ENCODE peak calls at places on chromosome 14, in eight cellular contexts. One of them, this sample, is unnamed.

GRCh38 chr14:95495538-95496025 is 20.9 kb downstream of the SYNE3 start:
- DNase-seq in GDM1: peak; percentile 68
- DNase-seq in tibial nerve: no peak
- DNase-seq in activated T-helper 2 cell treated with anti-CD3 and anti-CD28 coated beads, Interferon-gamma antibody, Interleukin-2, Interleukin-4, amounts not matched to agents 10 μg/mL and 5 μg/mL and 100 μg/mL, durations not matched to agents 14 hours and 24 hours and 36 hours: no peak
- DNase-seq in skeletal muscle cell: no peak
- DNase-seq in iPS-NIHi11: no peak
- DNase-seq in NCI-H748 treated with DMSO at 0.1 percent for 48 hours: no peak
- DNase-seq in CD4-positive, CD25-positive, alpha-beta regulatory T cell: no peak
- DNase-seq in this sample: no peak

GRCh38 chr14:64825006-64825405 is 54.7 kb downstream of the SPTB start:
- DNase-seq in GDM1: no peak
- DNase-seq in tibial nerve: no peak
- DNase-seq in activated T-helper 2 cell treated with anti-CD3 and anti-CD28 coated beads, Interferon-gamma antibody, Interleukin-2, Interleukin-4, amounts not matched to agents 10 μg/mL and 5 μg/mL and 100 μg/mL, durations not matched to agents 14 hours and 24 hours and 36 hours: no peak
- DNase-seq in skeletal muscle cell: no peak
- DNase-seq in iPS-NIHi11: no peak
- DNase-seq in NCI-H748 treated with DMSO at 0.1 percent for 48 hours: no peak
- DNase-seq in CD4-positive, CD25-positive, alpha-beta regulatory T cell: no peak
- DNase-seq in this sample: no peak

GRCh38 chr14:74562515-74563232 is 49.4 kb downstream of the LTBP2 start:
- DNase-seq in GDM1: no peak
- DNase-seq in tibial nerve: no peak
- DNase-seq in activated T-helper 2 cell treated with anti-CD3 and anti-CD28 coated beads, Interferon-gamma antibody, Interleukin-2, Interleukin-4, amounts not matched to agents 10 μg/mL and 5 μg/mL and 100 μg/mL, durations not matched to agents 14 hours and 24 hours and 36 hours: no peak
- DNase-seq in skeletal muscle cell: no peak
- DNase-seq in iPS-NIHi11: peak; percentile 55
- DNase-seq in NCI-H748 treated with DMSO at 0.1 percent for 48 hours: no peak
- DNase-seq in CD4-positive, CD25-positive, alpha-beta regulatory T cell: no peak
- DNase-seq in this sample: peak; percentile 61

GRCh38 chr14:76966535-76966934 is 62.0 kb downstream of the IRF2BPL start:
- DNase-seq in GDM1: no peak
- DNase-seq in tibial nerve: no peak
- DNase-seq in activated T-helper 2 cell treated with anti-CD3 and anti-CD28 coated beads, Interferon-gamma antibody, Interleukin-2, Interleukin-4, amounts not matched to agents 10 μg/mL and 5 μg/mL and 100 μg/mL, durations not matched to agents 14 hours and 24 hours and 36 hours: no peak
- DNase-seq in skeletal muscle cell: no peak
- DNase-seq in iPS-NIHi11: no peak
- DNase-seq in NCI-H748 treated with DMSO at 0.1 percent for 48 hours: no peak
- DNase-seq in CD4-positive, CD25-positive, alpha-beta regulatory T cell: no peak
- DNase-seq in this sample: no peak

GRCh38 chr14:37721976-37722659 is 126.7 kb downstream of the TTC6 start:
- DNase-seq in GDM1: no peak
- DNase-seq in tibial nerve: no peak
- DNase-seq in activated T-helper 2 cell treated with anti-CD3 and anti-CD28 coated beads, Interferon-gamma antibody, Interleukin-2, Interleukin-4, amounts not matched to agents 10 μg/mL and 5 μg/mL and 100 μg/mL, durations not matched to agents 14 hours and 24 hours and 36 hours: no peak
- DNase-seq in skeletal muscle cell: no peak
- DNase-seq in iPS-NIHi11: no peak
- DNase-seq in NCI-H748 treated with DMSO at 0.1 percent for 48 hours: no peak
- DNase-seq in CD4-positive, CD25-positive, alpha-beta regulatory T cell: no peak
- DNase-seq in this sample: no peak

GRCh38 chr14:24911324-24912095 is 138.4 kb downstream of the STXBP6 start:
- DNase-seq in GDM1: no peak
- DNase-seq in tibial nerve: peak; percentile 61
- DNase-seq in activated T-helper 2 cell treated with anti-CD3 and anti-CD28 coated beads, Interferon-gamma antibody, Interleukin-2, Interleukin-4, amounts not matched to agents 10 μg/mL and 5 μg/mL and 100 μg/mL, durations not matched to agents 14 hours and 24 hours and 36 hours: no peak
- DNase-seq in skeletal muscle cell: peak; percentile 80
- DNase-seq in iPS-NIHi11: no peak
- DNase-seq in NCI-H748 treated with DMSO at 0.1 percent for 48 hours: no peak
- DNase-seq in CD4-positive, CD25-positive, alpha-beta regulatory T cell: no peak
- DNase-seq in this sample: no peak

GRCh38 chr14:29039171-29039570 is 272.6 kb downstream of the FOXG1 start:
- DNase-seq in GDM1: no peak
- DNase-seq in tibial nerve: no peak
- DNase-seq in activated T-helper 2 cell treated with anti-CD3 and anti-CD28 coated beads, Interferon-gamma antibody, Interleukin-2, Interleukin-4, amounts not matched to agents 10 μg/mL and 5 μg/mL and 100 μg/mL, durations not matched to agents 14 hours and 24 hours and 36 hours: no peak
- DNase-seq in skeletal muscle cell: no peak
- DNase-seq in iPS-NIHi11: no peak
- DNase-seq in NCI-H748 treated with DMSO at 0.1 percent for 48 hours: no peak
- DNase-seq in CD4-positive, CD25-positive, alpha-beta regulatory T cell: no peak
- DNase-seq in this sample: no peak

GRCh38 chr14:74501135-74501614 is 7.6 kb downstream of the ISCA2 start:
- DNase-seq in GDM1: no peak
- DNase-seq in tibial nerve: peak; percentile 75
- DNase-seq in activated T-helper 2 cell treated with anti-CD3 and anti-CD28 coated beads, Interferon-gamma antibody, Interleukin-2, Interleukin-4, amounts not matched to agents 10 μg/mL and 5 μg/mL and 100 μg/mL, durations not matched to agents 14 hours and 24 hours and 36 hours: no peak
- DNase-seq in skeletal muscle cell: peak; percentile 49
- DNase-seq in iPS-NIHi11: peak; percentile 66
- DNase-seq in NCI-H748 treated with DMSO at 0.1 percent for 48 hours: peak; percentile 18
- DNase-seq in CD4-positive, CD25-positive, alpha-beta regulatory T cell: no peak
- DNase-seq in this sample: peak; percentile 88

GRCh38 chr14:61471297-61471980 is 150.1 kb downstream of the PRKCH start:
- DNase-seq in GDM1: no peak
- DNase-seq in tibial nerve: no peak
- DNase-seq in activated T-helper 2 cell treated with anti-CD3 and anti-CD28 coated beads, Interferon-gamma antibody, Interleukin-2, Interleukin-4, amounts not matched to agents 10 μg/mL and 5 μg/mL and 100 μg/mL, durations not matched to agents 14 hours and 24 hours and 36 hours: no peak
- DNase-seq in skeletal muscle cell: no peak
- DNase-seq in iPS-NIHi11: no peak
- DNase-seq in NCI-H748 treated with DMSO at 0.1 percent for 48 hours: no peak
- DNase-seq in CD4-positive, CD25-positive, alpha-beta regulatory T cell: no peak
- DNase-seq in this sample: no peak

GRCh38 chr14:33040548-33041140 is 102.0 kb downstream of the NPAS3 start:
- DNase-seq in GDM1: no peak
- DNase-seq in tibial nerve: no peak
- DNase-seq in activated T-helper 2 cell treated with anti-CD3 and anti-CD28 coated beads, Interferon-gamma antibody, Interleukin-2, Interleukin-4, amounts not matched to agents 10 μg/mL and 5 μg/mL and 100 μg/mL, durations not matched to agents 14 hours and 24 hours and 36 hours: no peak
- DNase-seq in skeletal muscle cell: no peak
- DNase-seq in iPS-NIHi11: no peak
- DNase-seq in NCI-H748 treated with DMSO at 0.1 percent for 48 hours: no peak
- DNase-seq in CD4-positive, CD25-positive, alpha-beta regulatory T cell: no peak
- DNase-seq in this sample: no peak

GRCh38 chr14:59161571-59162175 is 26.8 kb upstream of the DAAM1 start:
- DNase-seq in GDM1: no peak
- DNase-seq in tibial nerve: no peak
- DNase-seq in activated T-helper 2 cell treated with anti-CD3 and anti-CD28 coated beads, Interferon-gamma antibody, Interleukin-2, Interleukin-4, amounts not matched to agents 10 μg/mL and 5 μg/mL and 100 μg/mL, durations not matched to agents 14 hours and 24 hours and 36 hours: no peak
- DNase-seq in skeletal muscle cell: peak; percentile 62
- DNase-seq in iPS-NIHi11: peak; percentile 5
- DNase-seq in NCI-H748 treated with DMSO at 0.1 percent for 48 hours: no peak
- DNase-seq in CD4-positive, CD25-positive, alpha-beta regulatory T cell: no peak
- DNase-seq in this sample: peak; percentile 9

GRCh38 chr14:21999400-21999799 is 325.8 kb upstream of the OR4E1 start:
- DNase-seq in GDM1: no peak
- DNase-seq in tibial nerve: no peak
- DNase-seq in activated T-helper 2 cell treated with anti-CD3 and anti-CD28 coated beads, Interferon-gamma antibody, Interleukin-2, Interleukin-4, amounts not matched to agents 10 μg/mL and 5 μg/mL and 100 μg/mL, durations not matched to agents 14 hours and 24 hours and 36 hours: no peak
- DNase-seq in skeletal muscle cell: no peak
- DNase-seq in iPS-NIHi11: no peak
- DNase-seq in NCI-H748 treated with DMSO at 0.1 percent for 48 hours: no peak
- DNase-seq in CD4-positive, CD25-positive, alpha-beta regulatory T cell: no peak
- DNase-seq in this sample: no peak

GRCh38 chr14:86405250-86405649 is 875.3 kb downstream of the FLRT2 start:
- DNase-seq in GDM1: no peak
- DNase-seq in tibial nerve: no peak
- DNase-seq in activated T-helper 2 cell treated with anti-CD3 and anti-CD28 coated beads, Interferon-gamma antibody, Interleukin-2, Interleukin-4, amounts not matched to agents 10 μg/mL and 5 μg/mL and 100 μg/mL, durations not matched to agents 14 hours and 24 hours and 36 hours: no peak
- DNase-seq in skeletal muscle cell: no peak
- DNase-seq in iPS-NIHi11: no peak
- DNase-seq in NCI-H748 treated with DMSO at 0.1 percent for 48 hours: no peak
- DNase-seq in CD4-positive, CD25-positive, alpha-beta regulatory T cell: no peak
- DNase-seq in this sample: no peak

GRCh38 chr14:44374906-44375305 is 132.2 kb downstream of the FSCB start:
- DNase-seq in GDM1: no peak
- DNase-seq in tibial nerve: no peak
- DNase-seq in activated T-helper 2 cell treated with anti-CD3 and anti-CD28 coated beads, Interferon-gamma antibody, Interleukin-2, Interleukin-4, amounts not matched to agents 10 μg/mL and 5 μg/mL and 100 μg/mL, durations not matched to agents 14 hours and 24 hours and 36 hours: no peak
- DNase-seq in skeletal muscle cell: no peak
- DNase-seq in iPS-NIHi11: no peak
- DNase-seq in NCI-H748 treated with DMSO at 0.1 percent for 48 hours: no peak
- DNase-seq in CD4-positive, CD25-positive, alpha-beta regulatory T cell: no peak
- DNase-seq in this sample: no peak

GRCh38 chr14:80202888-80203562 is 8.3 kb downstream of the DIO2 start:
- DNase-seq in GDM1: no peak
- DNase-seq in tibial nerve: no peak
- DNase-seq in activated T-helper 2 cell treated with anti-CD3 and anti-CD28 coated beads, Interferon-gamma antibody, Interleukin-2, Interleukin-4, amounts not matched to agents 10 μg/mL and 5 μg/mL and 100 μg/mL, durations not matched to agents 14 hours and 24 hours and 36 hours: no peak
- DNase-seq in skeletal muscle cell: no peak
- DNase-seq in iPS-NIHi11: peak; percentile 60
- DNase-seq in NCI-H748 treated with DMSO at 0.1 percent for 48 hours: no peak
- DNase-seq in CD4-positive, CD25-positive, alpha-beta regulatory T cell: no peak
- DNase-seq in this sample: peak; percentile 40

This sample was measured in H7.